ENCODE peak calls at places on chromosome 4, in nine cellular contexts. M, Z, Y, P, B, E, D, O and J are unnamed samples.

GRCh38 chr4:53537606-53538005 is 53.7 kb downstream of the LNX1 start:
- DNase-seq in Z (no peak), E (no peak), M (no peak), D (no peak), B (no peak), P (no peak), O (no peak), Y (no peak), J (no peak)

GRCh38 chr4:102717448-102718092 is 43.2 kb downstream of the MANBA start:
- DNase-seq in E (no peak), D (no peak), Z (no peak), M (no peak), B (no peak), Y (no peak), P (peak; percentile 26), O (no peak), J (no peak)

GRCh38 chr4:177374966-177375365 is 65.3 kb downstream of the NEIL3 start:
- DNase-seq in M (no peak), E (no peak), P (no peak), O (no peak), Y (no peak), D (no peak), Z (no peak), B (no peak), J (no peak)

GRCh38 chr4:84750260-84750955 is 167.5 kb downstream of the CDS1 start:
- DNase-seq in P (peak; percentile 66), Y (no peak), E (no peak), O (no peak), D (peak; percentile 10), M (no peak), B (peak; percentile 40), Z (peak; percentile 14), J (peak; percentile 16)

GRCh38 chr4:108560624-108561023 is 59.8 kb upstream of the RPL34 start:
- DNase-seq in B (no peak), P (peak; percentile 31), Z (no peak), M (no peak), Y (peak; percentile 72), O (no peak), D (no peak), E (no peak), J (no peak)

GRCh38 chr4:120561648-120562047 is 360.9 kb downstream of the PRDM5 start:
- DNase-seq in Z (no peak), M (no peak), P (no peak), Y (no peak), O (no peak), B (no peak), E (no peak), D (no peak), J (no peak)

GRCh38 chr4:135411251-135411650 is 1209.7 kb upstream of the PABPC4L start:
- DNase-seq in M (no peak), E (no peak), Y (no peak), B (no peak), Z (no peak), P (no peak), O (no peak), D (no peak), J (no peak)

GRCh38 chr4:1717129-1718094 is 3.7 kb downstream of the TMEM129 start:
- DNase-seq in P (no peak), O (no peak), Z (peak; percentile 62), D (no peak), E (no peak), B (no peak), M (no peak), Y (no peak), J (no peak)

GRCh38 chr4:139808381-139809206 is 143.0 kb downstream of the MGST2 start:
- DNase-seq in M (no peak), Y (no peak), Z (peak; percentile 45), E (no peak), O (no peak), P (no peak), B (no peak), D (no peak), J (no peak)

GRCh38 chr4:24588216-24588954 is 4.0 kb upstream of the DHX15 start:
- DNase-seq in E (no peak), Y (no peak), B (no peak), Z (no peak), P (no peak), M (no peak), O (no peak), D (no peak), J (no peak)

GRCh38 chr4:1356181-1356998 is 9.4 kb downstream of the UVSSA start:
- DNase-seq in O (no peak), Y (peak; percentile 42), P (peak; percentile 54), E (peak; percentile 63), B (peak; percentile 85), Z (peak; percentile 41), D (peak; percentile 85), M (no peak), J (peak; percentile 38)

GRCh38 chr4:72295966-72296557 is 264.3 kb downstream of the NPFFR2 start:
- DNase-seq in E (no peak), B (peak; percentile 5), M (no peak), Z (peak; percentile 33), D (no peak), Y (no peak), P (peak; percentile 65), O (no peak), J (no peak)

GRCh38 chr4:77100234-77100633 is 24.4 kb upstream of the CCNI start:
- DNase-seq in Y (no peak), O (no peak), B (no peak), M (no peak), P (no peak), Z (no peak), E (no peak), D (no peak), J (no peak)

GRCh38 chr4:6155996-6156395 is 44.4 kb downstream of the JAKMIP1 start:
- DNase-seq in O (no peak), D (no peak), M (no peak), Y (no peak), P (no peak), E (no peak), Z (no peak), B (no peak), J (no peak)

GRCh38 chr4:128663325-128663724 is 146.2 kb upstream of the JADE1 start:
- DNase-seq in Y (no peak), Z (no peak), B (peak; percentile 36), M (no peak), P (no peak), D (peak; percentile 20), O (no peak), E (no peak), J (peak; percentile 16)

GRCh38 chr4:185280608-185281007 is 71.2 kb downstream of the SNX25 start:
- DNase-seq in Y (no peak), E (no peak), P (no peak), D (no peak), O (no peak), B (no peak), Z (no peak), M (no peak), J (no peak)